ENCODE peak calls at places on chromosomes 7 and 10, in five cellular contexts. One of them, this sample, is unnamed.

GRCh38 chr10:33183658-33184057 is 150.8 kb downstream of the NRP1 start:
- DNase-seq in GM23338: no peak
- DNase-seq in GM23248: peak; percentile 26
- DNase-seq in PC-3: peak; percentile 91
- DNase-seq in OCI-LY7: no peak
- DNase-seq in this sample: no peak

GRCh38 chr10:92387289-92387940 is 96.4 kb downstream of the MARCHF5 start:
- DNase-seq in GM23338: peak; percentile 100
- DNase-seq in GM23248: peak; percentile 48
- DNase-seq in OCI-LY7: peak; percentile 58
- DNase-seq in PC-3: peak; percentile 51
- DNase-seq in this sample: peak; percentile 74

GRCh38 chr10:120506674-120507073 is 49.6 kb downstream of the PLPP4 start:
- DNase-seq in GM23248: peak; percentile 91
- DNase-seq in GM23338: no peak
- DNase-seq in OCI-LY7: no peak
- DNase-seq in PC-3: no peak
- DNase-seq in this sample: no peak

GRCh38 chr10:49520122-49520775 is 18.7 kb downstream of the ERCC6 start:
- DNase-seq in PC-3: no peak
- DNase-seq in OCI-LY7: no peak
- DNase-seq in GM23338: no peak
- DNase-seq in GM23248: no peak
- DNase-seq in this sample: no peak

GRCh38 chr10:133372507-133372906 is 647 bp downstream of the ECHS1 start:
- DNase-seq in PC-3: no peak
- DNase-seq in OCI-LY7: no peak
- DNase-seq in GM23248: no peak
- DNase-seq in GM23338: no peak
- DNase-seq in this sample: no peak

GRCh38 chr7:69172357-69173098 is 425.7 kb upstream of the AUTS2 start:
- DNase-seq in GM23248: no peak
- DNase-seq in PC-3: no peak
- DNase-seq in GM23338: no peak
- DNase-seq in OCI-LY7: no peak
- DNase-seq in this sample: no peak

GRCh38 chr7:116348356-116348755 is 138.0 kb downstream of the TES start:
- DNase-seq in GM23338: no peak
- DNase-seq in OCI-LY7: no peak
- DNase-seq in PC-3: no peak
- DNase-seq in GM23248: no peak
- DNase-seq in this sample: no peak

GRCh38 chr7:3244241-3244814 is 56.7 kb upstream of the SDK1 start:
- DNase-seq in GM23248: peak; percentile 33
- DNase-seq in OCI-LY7: no peak
- DNase-seq in PC-3: peak; percentile 87
- DNase-seq in GM23338: no peak
- DNase-seq in this sample: no peak

GRCh38 chr10:110843031-110843430 is 28.7 kb upstream of the PDCD4 start:
- DNase-seq in OCI-LY7: peak; percentile 98
- DNase-seq in PC-3: no peak
- DNase-seq in GM23338: no peak
- DNase-seq in GM23248: no peak
- DNase-seq in this sample: peak; percentile 44

GRCh38 chr10:102069066-102069465 is 3.9 kb downstream of the HPS6 start:
- DNase-seq in GM23248: no peak
- DNase-seq in OCI-LY7: no peak
- DNase-seq in PC-3: no peak
- DNase-seq in GM23338: no peak
- DNase-seq in this sample: no peak

GRCh38 chr7:74351836-74352235 is 62.6 kb downstream of the CLIP2 start:
- DNase-seq in OCI-LY7: no peak
- DNase-seq in GM23248: no peak
- DNase-seq in GM23338: no peak
- DNase-seq in PC-3: no peak
- DNase-seq in this sample: no peak

GRCh38 chr7:134820295-134820694 is 40.9 kb downstream of the CALD1 start:
- DNase-seq in OCI-LY7: no peak
- DNase-seq in PC-3: no peak
- DNase-seq in GM23338: no peak
- DNase-seq in GM23248: no peak
- DNase-seq in this sample: no peak

GRCh38 chr7:150481207-150481920 is 30.9 kb downstream of the GIMAP8 start:
- DNase-seq in GM23248: no peak
- DNase-seq in PC-3: no peak
- DNase-seq in GM23338: no peak
- DNase-seq in OCI-LY7: no peak
- DNase-seq in this sample: no peak

GRCh38 chr7:87833130-87833529 is 43.0 kb downstream of the SLC25A40 start:
- DNase-seq in PC-3: peak; percentile 23
- DNase-seq in OCI-LY7: no peak
- DNase-seq in GM23248: no peak
- DNase-seq in GM23338: no peak
- DNase-seq in this sample: no peak

GRCh38 chr10:85888559-85888958 is 478.0 kb downstream of the GRID1 start:
- DNase-seq in OCI-LY7: no peak
- DNase-seq in GM23248: no peak
- DNase-seq in PC-3: no peak
- DNase-seq in GM23338: no peak
- DNase-seq in this sample: no peak

GRCh38 chr7:134726581-134726980 is 52.9 kb upstream of the CALD1 start:
- DNase-seq in OCI-LY7: no peak
- DNase-seq in PC-3: no peak
- DNase-seq in GM23248: peak; percentile 68
- DNase-seq in GM23338: no peak
- DNase-seq in this sample: no peak

GRCh38 chr7:12422449-12423320 is 19.0 kb upstream of the VWDE start:
- DNase-seq in GM23248: peak; percentile 51
- DNase-seq in OCI-LY7: no peak
- DNase-seq in PC-3: peak; percentile 64
- DNase-seq in GM23338: peak; percentile 43
- DNase-seq in this sample: peak; percentile 29

GRCh38 chr7:50305697-50306300 is 1.3 kb downstream of the IKZF1 start:
- DNase-seq in GM23248: no peak
- DNase-seq in GM23338: no peak
- DNase-seq in PC-3: no peak
- DNase-seq in OCI-LY7: no peak
- DNase-seq in this sample: peak; percentile 67

GRCh38 chr10:101028446-101029244 is 2.3 kb downstream of the PDZD7 start:
- DNase-seq in OCI-LY7: no peak
- DNase-seq in GM23338: no peak
- DNase-seq in PC-3: no peak
- DNase-seq in GM23248: peak; percentile 20
- DNase-seq in this sample: no peak

GRCh38 chr7:22718200-22718711 is 8.7 kb upstream of the IL6 start:
- DNase-seq in GM23338: no peak
- DNase-seq in OCI-LY7: no peak
- DNase-seq in GM23248: peak; percentile 93
- DNase-seq in PC-3: peak; percentile 94
- DNase-seq in this sample: peak; percentile 2

GRCh38 chr7:31648288-31648687 is 38.7 kb upstream of the PPP1R17 start:
- DNase-seq in GM23338: peak; percentile 49
- DNase-seq in OCI-LY7: no peak
- DNase-seq in PC-3: peak; percentile 15
- DNase-seq in GM23248: peak; percentile 40
- DNase-seq in this sample: no peak

GRCh38 chr10:78664929-78665525 is 403.7 kb upstream of the ZMIZ1 start:
- DNase-seq in PC-3: peak; percentile 98
- DNase-seq in GM23248: peak; percentile 41
- DNase-seq in GM23338: peak; percentile 56
- DNase-seq in OCI-LY7: peak; percentile 37
- DNase-seq in this sample: peak; percentile 79

GRCh38 chr7:99380032-99380822 is 5.7 kb downstream of the ARPC1B start:
- DNase-seq in GM23338: peak; percentile 49
- DNase-seq in GM23248: peak; percentile 85
- DNase-seq in OCI-LY7: peak; percentile 82
- DNase-seq in PC-3: no peak
- DNase-seq in this sample: peak; percentile 88

GRCh38 chr10:63553031-63553430 is 31.8 kb downstream of the REEP3 start:
- DNase-seq in OCI-LY7: no peak
- DNase-seq in GM23248: peak; percentile 88
- DNase-seq in GM23338: no peak
- DNase-seq in PC-3: peak; percentile 99
- DNase-seq in this sample: no peak

DNA sequence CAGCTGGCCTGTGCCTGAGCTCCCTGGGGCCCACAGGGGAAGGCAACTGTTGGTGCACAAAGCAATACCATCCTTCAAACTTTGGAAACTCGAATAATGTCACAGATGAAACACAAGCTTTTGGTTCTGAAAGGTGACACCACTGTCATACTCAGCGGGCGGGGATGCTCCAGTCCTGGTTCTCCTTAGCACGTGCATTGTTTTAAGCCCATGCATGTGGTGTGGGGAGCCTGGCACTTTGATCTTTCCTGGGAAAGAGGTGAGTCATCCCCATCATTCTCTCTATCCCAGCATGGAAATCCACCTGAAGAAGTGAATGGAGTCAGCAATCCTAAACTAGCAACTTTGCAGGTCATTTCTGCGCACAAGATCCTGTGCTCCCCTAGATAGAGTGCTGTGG is 119.6 kb downstream of the GLRX3 start:
- DNase-seq in OCI-LY7: no peak
- DNase-seq in GM23248: no peak
- DNase-seq in GM23338: no peak
- DNase-seq in PC-3: no peak
- DNase-seq in this sample: no peak
- H3K9me2 ChIP-seq in OCI-LY7: no peaks in the 10 kb centered on the region
- H3K9me2 ChIP-seq in GM23248: no peaks in the 10 kb centered on the region
- H3K9me2 ChIP-seq in GM23338: no peaks in the 10 kb centered on the region
- H3K9me2 ChIP-seq in PC-3: no peaks in the 10 kb centered on the region
- H3K9me2 ChIP-seq in this sample: no peaks in the 10 kb centered on the region

GRCh38 chr7:48016641-48017040 is 12.3 kb downstream of the SUN3 start:
- DNase-seq in GM23338: no peak
- DNase-seq in GM23248: no peak
- DNase-seq in PC-3: no peak
- DNase-seq in OCI-LY7: no peak
- DNase-seq in this sample: no peak

GRCh38 chr7:48011952-48012351 is 17.0 kb downstream of the SUN3 start:
- DNase-seq in PC-3: no peak
- DNase-seq in GM23338: no peak
- DNase-seq in OCI-LY7: no peak
- DNase-seq in GM23248: no peak
- DNase-seq in this sample: no peak

GRCh38 chr7:48017674-48018073 is 11.2 kb downstream of the SUN3 start:
- DNase-seq in OCI-LY7: no peak
- DNase-seq in GM23248: no peak
- DNase-seq in GM23338: no peak
- DNase-seq in PC-3: no peak
- DNase-seq in this sample: no peak
- H3K9me2 ChIP-seq in OCI-LY7: no peaks in the 10 kb centered on the region
- H3K9me2 ChIP-seq in GM23248: no peaks in the 10 kb centered on the region
- H3K9me2 ChIP-seq in GM23338: no peaks in the 10 kb centered on the region
- H3K9me2 ChIP-seq in PC-3: no peaks in the 10 kb centered on the region
- H3K9me2 ChIP-seq in this sample: no peaks in the 10 kb centered on the region

DNA sequence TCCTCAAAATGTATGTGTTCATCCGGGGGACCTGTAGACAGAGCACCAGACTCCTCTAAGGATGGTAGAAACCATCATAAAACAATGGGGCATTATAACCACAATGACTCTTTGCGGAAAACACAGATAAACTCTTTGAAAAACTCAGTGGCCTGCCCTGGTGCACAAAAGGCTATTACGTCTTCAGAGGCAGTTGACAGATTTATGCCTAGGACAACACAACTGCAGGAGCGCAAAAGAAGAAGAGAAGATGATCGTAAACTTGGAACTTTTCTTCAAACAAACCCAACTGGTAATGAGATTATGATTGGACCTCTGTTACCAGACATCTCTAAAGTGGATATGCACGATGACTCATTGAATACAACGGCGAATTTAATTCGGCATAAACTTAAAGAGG is 6.0 kb downstream of the RBM48 start:
- DNase-seq in PC-3: no peak
- DNase-seq in GM23338: no peak
- DNase-seq in GM23248: no peak
- DNase-seq in OCI-LY7: no peak
- DNase-seq in this sample: no peak
- H3K9me2 ChIP-seq in PC-3: no peaks in the 10 kb centered on the region
- H3K9me2 ChIP-seq in GM23338: no peaks in the 10 kb centered on the region
- H3K9me2 ChIP-seq in GM23248: no peaks in the 10 kb centered on the region
- H3K9me2 ChIP-seq in OCI-LY7: no peaks in the 10 kb centered on the region
- H3K9me2 ChIP-seq in this sample: no peaks in the 10 kb centered on the region

GRCh38 chr7:102864958-102865357 is 47.8 kb upstream of the LRRC17 start:
- DNase-seq in GM23338: no peak
- DNase-seq in OCI-LY7: no peak
- DNase-seq in PC-3: peak; percentile 86
- DNase-seq in GM23248: no peak
- DNase-seq in this sample: no peak
- H3K9me2 ChIP-seq in GM23338: no peaks in the 10 kb centered on the region
- H3K9me2 ChIP-seq in OCI-LY7: no peaks in the 10 kb centered on the region
- H3K9me2 ChIP-seq in PC-3: no peaks in the 10 kb centered on the region
- H3K9me2 ChIP-seq in GM23248: no peaks in the 10 kb centered on the region
- H3K9me2 ChIP-seq in this sample: no peaks in the 10 kb centered on the region

GRCh38 chr10:17010363-17011145 is 119.1 kb downstream of the CUBN start:
- DNase-seq in GM23338: no peak
- DNase-seq in PC-3: no peak
- DNase-seq in GM23248: no peak
- DNase-seq in OCI-LY7: no peak
- DNase-seq in this sample: no peak
- H3K9me2 ChIP-seq in GM23338: peaks cover 4% of the 10 kb centered on the region
- H3K9me2 ChIP-seq in PC-3: no peaks in the 10 kb centered on the region
- H3K9me2 ChIP-seq in GM23248: no peaks in the 10 kb centered on the region
- H3K9me2 ChIP-seq in OCI-LY7: no peaks in the 10 kb centered on the region
- H3K9me2 ChIP-seq in this sample: no peaks in the 10 kb centered on the region

DNA sequence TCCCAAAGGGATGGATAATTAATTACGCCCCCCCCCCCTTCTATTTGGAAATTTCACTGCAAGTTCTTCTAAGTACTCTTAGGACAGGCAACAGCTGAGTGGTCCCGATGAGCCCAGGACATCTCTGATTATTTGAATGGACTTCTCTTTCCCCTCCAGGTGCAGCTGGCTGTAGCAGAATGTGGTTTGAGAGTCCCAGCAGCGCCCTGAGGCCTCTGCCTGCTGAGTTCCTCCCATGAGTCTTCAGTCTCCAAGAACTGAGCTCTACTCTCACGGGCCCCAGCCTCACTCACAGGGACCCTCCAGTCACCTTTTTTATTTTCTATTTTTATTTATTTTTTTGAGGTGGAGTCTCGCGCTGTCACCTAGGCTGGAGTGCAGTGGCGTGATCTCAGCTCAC is 63.6 kb upstream of the SFMBT2 start:
- DNase-seq in GM23248: no peak
- DNase-seq in PC-3: no peak
- DNase-seq in GM23338: no peak
- DNase-seq in OCI-LY7: peak; percentile 82
- DNase-seq in this sample: peak; percentile 92
- H3K9me2 ChIP-seq in GM23248: no peaks in the 10 kb centered on the region
- H3K9me2 ChIP-seq in PC-3: no peaks in the 10 kb centered on the region
- H3K9me2 ChIP-seq in GM23338: peaks cover 6% of the 10 kb centered on the region
- H3K9me2 ChIP-seq in OCI-LY7: no peaks in the 10 kb centered on the region
- H3K9me2 ChIP-seq in this sample: no peaks in the 10 kb centered on the region

GRCh38 chr7:137302075-137302474 is 41.5 kb downstream of the PTN start:
- DNase-seq in GM23338: no peak
- DNase-seq in PC-3: no peak
- DNase-seq in GM23248: no peak
- DNase-seq in OCI-LY7: no peak
- DNase-seq in this sample: no peak
- H3K9me2 ChIP-seq in GM23338: peaks cover 4% of the 10 kb centered on the region
- H3K9me2 ChIP-seq in PC-3: no peaks in the 10 kb centered on the region
- H3K9me2 ChIP-seq in GM23248: no peaks in the 10 kb centered on the region
- H3K9me2 ChIP-seq in OCI-LY7: no peaks in the 10 kb centered on the region
- H3K9me2 ChIP-seq in this sample: no peaks in the 10 kb centered on the region